ENCODE peak calls at places on chromosomes 13 and 19, in five cellular contexts. F is SK-N-SH, X is GM12878, R is K562, C is HepG2. G is an unnamed sample.

GRCh38 chr13:101700598-101700997 is 248.1 kb downstream of the ITGBL1 start:
- DNase-seq in X (no peak), C (no peak), F (no peak), R (no peak), G (no peak)

GRCh38 chr19:35090795-35091214 is 24.8 kb upstream of the FXYD3 start:
- DNase-seq in C (no peak), X (no peak), R (no peak), F (no peak), G (no peak)

GRCh38 chr13:110062077-110062776 is 244.7 kb downstream of the COL4A1 start:
- DNase-seq in C (no peak), X (no peak), F (no peak), R (no peak), G (no peak)

GRCh38 chr19:18131841-18132596 is 20.9 kb upstream of the PIK3R2 start:
- DNase-seq in C (no peak), R (peak; percentile 44), F (no peak), X (no peak), G (no peak)

GRCh38 chr13:113666951-113667701 is at the start of gene GRK1:
- DNase-seq in R (no peak), F (no peak), C (no peak), X (no peak), G (no peak)

GRCh38 chr13:30587231-30587630 is 30.5 kb upstream of the USPL1 start:
- DNase-seq in X (no peak), C (no peak), F (no peak), R (no peak), G (no peak)

GRCh38 chr19:14383556-14383897 is 2.3 kb downstream of the ADGRE5 start:
- DNase-seq in C (no peak), F (no peak), R (no peak), X (no peak), G (no peak)

GRCh38 chr19:42528354-42529247 is at the start of gene CEACAM1:
- DNase-seq in R (no peak), F (no peak), C (peak; percentile 75), X (no peak), G (no peak)

GRCh38 chr19:40896418-40896796 is 14.4 kb upstream of the CYP2A7 start:
- DNase-seq in F (no peak), C (no peak), X (no peak), R (no peak), G (no peak)

GRCh38 chr13:63774133-63774532 is 2358.5 kb upstream of the PCDH20 start:
- DNase-seq in F (no peak), R (no peak), C (no peak), X (no peak), G (no peak)

GRCh38 chr13:89627991-89628390 is 1719.5 kb upstream of the MIR17HG start:
- DNase-seq in R (no peak), F (no peak), C (no peak), X (no peak), G (no peak)

GRCh38 chr13:35140321-35140720 is 198.3 kb downstream of the NBEA start:
- DNase-seq in X (no peak), F (no peak), C (no peak), R (no peak), G (no peak)

GRCh38 chr19:40265055-40265762 is 19.9 kb downstream of the AKT2 start:
- DNase-seq in F (no peak), C (no peak), X (no peak), R (no peak), G (no peak)

GRCh38 chr13:79990048-79990447 is 350.9 kb downstream of the SPRY2 start:
- DNase-seq in R (no peak), C (no peak), X (no peak), F (no peak), G (no peak)

GRCh38 chr19:1066748-1067340 is at the start of gene ARHGAP45:
- DNase-seq in R (peak; percentile 77), X (no peak), C (no peak), F (peak; percentile 66), G (no peak)

GRCh38 chr13:110425444-110425780 is 118.3 kb downstream of the COL4A2 start:
- DNase-seq in C (no peak), X (no peak), R (no peak), F (no peak), G (no peak)

GRCh38 chr13:113934576-113934975 is 39.3 kb downstream of the C13orf46 start:
- DNase-seq in R (no peak), X (no peak), C (no peak), F (peak; percentile 19), G (no peak)

GRCh38 chr13:39496487-39496998 is 106.5 kb downstream of the LHFPL6 start:
- DNase-seq in F (no peak), R (no peak), X (no peak), C (no peak), G (no peak)

GRCh38 chr13:52827839-52828238 is 20.6 kb downstream of the PCDH8 start:
- DNase-seq in R (no peak), X (no peak), F (peak; percentile 88), C (no peak), G (no peak)
- TF ChIP-seq CHD2 in R (no peak), X (no peak), F (peak; percentile 86), C (no peak), G (no peak)

GRCh38 chr13:24194447-24194846 is 33.9 kb downstream of the SPATA13 start:
- DNase-seq in X (no peak), C (no peak), F (no peak), R (no peak), G (no peak)
- TF ChIP-seq POLR2AphosphoS5 in X (no peak), C (no peak), F (no peak), R (no peak), G (no peak)

GRCh38 chr13:99224019-99224418 is 23.4 kb downstream of the UBAC2 start:
- DNase-seq in X (no peak), F (no peak), C (no peak), R (peak; percentile 19), G (no peak)
- H3K79me2 ChIP-seq in X (peaks cover 54% of the 10 kb centered on the region), F (peaks cover 84% of the 10 kb centered on the region), C (peaks cover 93% of the 10 kb centered on the region), R (peaks cover 95% of the 10 kb centered on the region), G (peaks cover 24% of the 10 kb centered on the region)

GRCh38 chr13:40613192-40613818 is 53.1 kb downstream of the FOXO1 start:
- DNase-seq in C (no peak), X (peak; percentile 64), F (no peak), R (no peak), G (no peak)
- TF ChIP-seq CHD2 in C (no peak), X (no peak), F (no peak), R (no peak), G (no peak)

DNA sequence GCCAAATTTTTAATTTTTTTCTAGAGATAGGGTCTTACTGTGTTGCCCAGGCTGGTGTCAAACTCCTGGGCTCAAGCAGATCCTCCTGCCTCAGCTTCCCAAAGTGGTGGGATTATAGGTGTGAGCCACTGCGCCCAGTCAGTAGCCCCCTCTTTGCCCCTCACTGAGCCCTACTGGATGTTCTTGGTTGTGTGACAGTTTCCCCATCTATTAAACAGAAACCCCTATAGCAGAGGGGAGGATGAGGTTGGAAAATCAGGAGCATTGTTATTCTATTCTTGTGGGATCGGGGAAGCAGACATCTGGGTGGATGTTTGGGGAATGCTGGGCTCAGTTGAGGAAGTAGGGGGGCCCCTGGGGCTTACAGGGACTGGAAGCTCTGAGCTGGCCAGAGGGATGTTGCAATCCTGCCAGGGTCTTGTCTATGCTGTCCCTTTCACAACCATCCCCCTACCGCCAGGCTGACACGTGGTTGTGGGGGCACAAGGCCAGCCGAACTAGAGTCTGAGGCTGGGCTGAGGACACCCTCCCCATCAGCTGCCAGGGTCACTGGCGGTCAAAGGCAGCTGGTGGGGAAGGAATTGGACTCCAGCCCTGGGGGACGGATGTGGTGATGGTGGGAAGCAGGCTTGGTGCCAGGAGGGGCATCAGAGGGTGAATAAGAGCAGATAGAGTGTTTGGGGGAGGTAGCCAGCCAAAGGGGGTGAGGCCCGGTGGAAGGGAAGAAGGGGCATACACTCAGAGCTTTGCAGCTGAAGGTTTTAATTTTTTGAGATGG is 10.9 kb downstream of the APOC1 start:
- DNase-seq in C (peak; percentile 95), R (no peak), F (no peak), X (no peak), G (no peak)
- TF ChIP-seq POLR2AphosphoS5 in C (no peak), R (no peak), F (no peak), X (no peak), G (no peak)

DNA sequence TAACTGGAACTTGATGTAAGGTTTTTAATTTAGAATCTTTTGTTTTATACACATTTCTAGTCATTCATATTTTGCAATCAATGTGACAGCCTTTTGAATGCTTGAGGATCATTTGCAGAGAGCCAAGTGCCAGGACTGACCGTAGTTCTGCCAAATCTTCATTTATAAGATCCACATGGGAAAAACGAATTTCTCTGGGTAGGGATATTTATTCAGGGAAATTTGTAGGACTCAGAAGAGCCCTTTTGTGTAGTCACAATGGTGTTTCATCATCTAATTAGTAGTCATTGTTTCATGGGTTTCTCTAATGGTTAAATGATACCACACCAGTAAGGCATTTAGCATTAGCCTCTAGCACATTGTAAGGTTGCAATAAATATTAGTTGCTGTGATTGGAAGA is 161.1 kb downstream of the LMO7 start:
- DNase-seq in F (no peak), X (no peak), C (no peak), R (no peak), G (no peak)
- H3K79me2 ChIP-seq in F (peaks cover 100% of the 10 kb centered on the region), X (no peaks in the 10 kb centered on the region), C (peaks cover 36% of the 10 kb centered on the region), R (no peaks in the 10 kb centered on the region), G (no peaks in the 10 kb centered on the region)